ENCODE peak calls at places on chromosomes 2 and 18, in seven cellular contexts. S, I, C, W, Q, A and N are unnamed samples.
A peak's percentile ranks its signal among the peaks of the same experiment; 100 is the strongest.

GRCh38 chr2:105557515-105557914 is 158.7 kb upstream of the FHL2 start:
- DNase-seq in S (no peak), I (no peak), C (no peak), W (no peak), Q (peak; percentile 11), A (no peak), N (no peak)

GRCh38 chr2:219207884-219208740 is 1.5 kb downstream of the ZFAND2B start:
- DNase-seq in S (no peak), I (peak; percentile 37), C (peak; percentile 39), W (no peak), Q (peak; percentile 40), A (peak; percentile 28), N (no peak)

GRCh38 chr2:23268467-23269263 is 116.3 kb upstream of the KLHL29 start:
- DNase-seq in S (no peak), I (no peak), C (peak; percentile 53), W (no peak), Q (no peak), A (no peak), N (no peak)

GRCh38 chr18:9708057-9708881 is at the start of gene RAB31:
- DNase-seq in S (no peak), I (no peak), C (peak; percentile 44), W (peak; percentile 93), Q (peak; percentile 78), A (peak; percentile 63), N (no peak)

GRCh38 chr2:138274421-138275291 is 226.9 kb upstream of the SPOPL start:
- DNase-seq in S (no peak), I (no peak), C (peak; percentile 41), W (no peak), Q (no peak), A (peak; percentile 43), N (no peak)

GRCh38 chr2:74550231-74550630 is 3.5 kb downstream of the LOXL3 start:
- DNase-seq in S (no peak), I (no peak), C (no peak), W (no peak), Q (no peak), A (no peak), N (no peak)

GRCh38 chr2:72034353-72035095 is 113.1 kb downstream of the CYP26B1 start:
- DNase-seq in S (no peak), I (no peak), C (no peak), W (no peak), Q (no peak), A (no peak), N (no peak)

GRCh38 chr2:138615257-138615656 is 113.7 kb downstream of the SPOPL start:
- DNase-seq in S (no peak), I (no peak), C (peak; percentile 14), W (no peak), Q (no peak), A (no peak), N (peak; percentile 13)

GRCh38 chr2:20516646-20517341 is 69.9 kb downstream of the RHOB start:
- DNase-seq in S (no peak), I (no peak), C (no peak), W (no peak), Q (no peak), A (no peak), N (no peak)

GRCh38 chr2:163737169-163737439 is 1.3 kb upstream of the FIGN start:
- DNase-seq in S (no peak), I (no peak), C (no peak), W (no peak), Q (no peak), A (no peak), N (no peak)

GRCh38 chr18:22446325-22446724 is 28.6 kb upstream of the CTAGE1 start:
- DNase-seq in S (no peak), I (no peak), C (no peak), W (no peak), Q (no peak), A (no peak), N (no peak)

GRCh38 chr2:49251766-49252165 is 97.5 kb upstream of the FSHR start:
- DNase-seq in S (no peak), I (no peak), C (no peak), W (no peak), Q (no peak), A (peak; percentile 9), N (peak; percentile 41)

GRCh38 chr2:102604754-102605153 is 14.6 kb upstream of the SLC9A2 start:
- DNase-seq in S (no peak), I (no peak), C (peak; percentile 4), W (no peak), Q (no peak), A (no peak), N (no peak)

GRCh38 chr2:56565143-56565542 is 381.4 kb downstream of the CCDC85A start:
- DNase-seq in S (no peak), I (no peak), C (no peak), W (no peak), Q (no peak), A (no peak), N (no peak)

GRCh38 chr2:216918088-216918680 is 58.3 kb upstream of the TNP1 start:
- DNase-seq in S (no peak), I (no peak), C (peak; percentile 23), W (no peak), Q (no peak), A (peak; percentile 4), N (peak; percentile 41)

GRCh38 chr2:221943078-221943810 is 355.6 kb downstream of the PAX3 start:
- DNase-seq in S (no peak), I (no peak), C (no peak), W (peak; percentile 45), Q (no peak), A (no peak), N (no peak)

GRCh38 chr2:153519260-153519875 is 40.8 kb upstream of the RPRM start:
- DNase-seq in S (peak; percentile 44), I (peak; percentile 83), C (peak; percentile 61), W (peak; percentile 51), Q (peak; percentile 85), A (peak; percentile 32), N (peak; percentile 2)

GRCh38 chr2:184564092-184564491 is 34.2 kb upstream of the ZNF804A start:
- DNase-seq in S (no peak), I (no peak), C (no peak), W (no peak), Q (no peak), A (no peak), N (no peak)

GRCh38 chr2:143698350-143698749 is 569.1 kb downstream of the ARHGAP15 start:
- DNase-seq in S (no peak), I (no peak), C (no peak), W (no peak), Q (no peak), A (no peak), N (no peak)

GRCh38 chr2:75288760-75289159 is 89.4 kb upstream of the TACR1 start:
- DNase-seq in S (no peak), I (no peak), C (no peak), W (no peak), Q (no peak), A (no peak), N (no peak)

GRCh38 chr18:14947482-14948162 is 199.7 kb downstream of the ANKRD30B start:
- DNase-seq in S (no peak), I (no peak), C (no peak), W (no peak), Q (peak; percentile 13), A (no peak), N (no peak)

GRCh38 chr18:14948163-14948540 is 200.2 kb downstream of the ANKRD30B start:
- DNase-seq in S (no peak), I (no peak), C (no peak), W (no peak), Q (no peak), A (no peak), N (no peak)

GRCh38 chr18:14945286-14945685 is 197.3 kb downstream of the ANKRD30B start:
- DNase-seq in S (no peak), I (no peak), C (no peak), W (no peak), Q (peak; percentile 14), A (no peak), N (no peak)

GRCh38 chr18:14945984-14946383 is 198.0 kb downstream of the ANKRD30B start:
- DNase-seq in S (no peak), I (no peak), C (no peak), W (no peak), Q (peak; percentile 77), A (no peak), N (no peak)

DNA sequence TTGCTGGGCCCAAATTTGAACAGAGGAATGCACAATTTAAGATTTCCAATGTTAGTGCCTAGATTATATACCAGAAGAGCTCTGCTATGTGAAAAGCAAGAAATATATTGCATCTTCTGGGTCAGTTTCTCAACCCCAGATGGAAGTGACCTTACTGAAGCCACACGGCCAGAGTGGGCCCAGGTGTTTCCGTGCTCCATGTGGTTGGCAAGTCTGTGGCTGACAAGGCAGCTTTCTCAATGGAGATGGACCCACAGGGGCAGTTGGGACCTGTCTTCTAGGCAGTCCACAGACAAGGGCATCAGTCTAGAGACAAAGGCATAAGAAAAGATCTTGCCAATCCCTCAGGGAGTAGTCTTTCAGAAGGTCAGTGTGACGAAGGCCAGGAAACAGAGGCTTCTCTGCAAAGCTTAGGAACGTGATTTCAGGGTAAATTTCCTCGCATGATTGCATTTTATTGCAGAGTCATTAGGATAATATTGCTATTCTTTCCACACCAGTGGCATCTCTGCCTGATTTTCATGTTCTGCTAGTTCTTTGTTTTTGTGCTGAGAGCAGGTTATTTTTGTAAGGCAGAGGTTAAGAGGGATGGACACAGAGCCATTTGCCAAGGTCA is 201.9 kb downstream of the ANKRD30B start:
- DNase-seq in S (no peak), I (no peak), C (no peak), W (no peak), Q (no peak), A (no peak), N (no peak)
- H3K9me3 ChIP-seq in S (no peaks in the 10 kb centered on the region), I (no peaks in the 10 kb centered on the region), C (no peaks in the 10 kb centered on the region), W (no peaks in the 10 kb centered on the region), Q (no peaks in the 10 kb centered on the region), A (no peaks in the 10 kb centered on the region), N (peaks cover 31% of the 10 kb centered on the region)

GRCh38 chr2:62304429-62305417 is 108.8 kb downstream of the B3GNT2 start:
- DNase-seq in S (no peak), I (no peak), C (no peak), W (peak; percentile 84), Q (peak; percentile 75), A (no peak), N (no peak)
- H3K4me3 ChIP-seq in S (no peak overlapping the region), I (no peak overlapping the region), C (no peak overlapping the region), W (no peak overlapping the region), Q (no peak overlapping the region), A (no peak overlapping the region), N (no peak overlapping the region)

DNA sequence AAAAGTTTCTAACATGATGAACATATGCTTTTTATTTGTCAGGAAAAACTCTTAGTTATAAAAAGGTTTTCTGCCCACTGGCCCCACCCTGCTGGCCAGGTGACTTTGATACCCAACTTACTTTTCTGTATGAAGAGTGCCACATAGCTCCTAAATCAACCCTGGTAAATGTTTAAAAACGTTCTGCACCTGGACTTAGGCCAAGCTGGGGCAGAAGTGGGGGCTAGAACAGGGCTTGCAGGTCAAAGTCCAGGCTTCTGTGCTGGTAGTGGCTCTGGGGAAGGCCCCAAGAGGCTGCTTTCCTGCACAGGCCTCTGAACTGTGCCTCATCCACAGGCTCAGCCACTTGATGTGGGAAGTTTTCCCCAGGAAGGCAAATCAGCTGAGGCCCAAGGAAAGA is 171.7 kb downstream of the ANKRD30B start:
- DNase-seq in S (no peak), I (no peak), C (no peak), W (no peak), Q (peak; percentile 69), A (no peak), N (no peak)
- H3K9me3 ChIP-seq in S (no peaks in the 10 kb centered on the region), I (no peaks in the 10 kb centered on the region), C (no peaks in the 10 kb centered on the region), W (no peaks in the 10 kb centered on the region), Q (no peaks in the 10 kb centered on the region), A (peaks cover 18% of the 10 kb centered on the region), N (peaks cover 43% of the 10 kb centered on the region)

DNA sequence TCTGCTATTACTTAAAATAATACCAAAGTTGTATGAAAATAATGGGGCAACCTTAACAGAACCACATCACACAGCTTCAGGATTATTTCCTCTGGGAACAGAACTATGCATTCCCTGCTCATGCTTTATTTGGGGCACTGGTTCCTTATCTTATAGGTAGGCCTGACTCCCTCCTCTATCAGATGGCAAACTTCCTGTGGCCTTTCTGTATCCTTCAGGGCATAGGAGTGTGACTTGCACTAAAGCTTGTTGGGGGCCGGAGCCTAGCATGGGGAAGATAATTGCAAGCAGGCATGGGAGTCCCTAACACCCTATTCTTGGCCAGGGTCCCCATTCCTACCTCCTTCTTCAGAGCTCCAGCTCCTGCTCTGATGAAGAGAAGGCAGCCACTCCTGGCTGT is 167.2 kb upstream of the SERTAD2 start:
- DNase-seq in S (no peak), I (no peak), C (no peak), W (no peak), Q (no peak), A (no peak), N (no peak)
- H3K4me3 ChIP-seq in S (no peak overlapping the region), I (no peak overlapping the region), C (no peak overlapping the region), W (no peak overlapping the region), Q (no peak overlapping the region), A (no peak overlapping the region), N (no peak overlapping the region)